ENCODE peak calls at places on chromosomes 1 and 21, in six cellular contexts. One of them, this sample, is unnamed.

GRCh38 chr1:160136121-160136925 is 15.1 kb upstream of the ATP1A4 start:
- DNase-seq in cardiac fibroblast: no peak
- DNase-seq in aorta: no peak
- DNase-seq in progenitor cell of endocrine pancreas: no peak
- DNase-seq in cerebellar cortex: no peak
- DNase-seq in stimulated activated CD8-positive, alpha-beta memory T cell treated with anti-CD3 and anti-CD28 coated beads, Interleukin-7, amount 100 ng/mL, for 1 hour: no peak
- DNase-seq in this sample: no peak

GRCh38 chr1:78375996-78376395 is 114.8 kb upstream of the PTGFR start:
- DNase-seq in progenitor cell of endocrine pancreas: no peak
- DNase-seq in cardiac fibroblast: peak; percentile 38
- DNase-seq in stimulated activated CD8-positive, alpha-beta memory T cell treated with anti-CD3 and anti-CD28 coated beads, Interleukin-7, amount 100 ng/mL, for 1 hour: no peak
- DNase-seq in cerebellar cortex: no peak
- DNase-seq in aorta: no peak
- DNase-seq in this sample: no peak

GRCh38 chr1:181310560-181310959 is 172.8 kb upstream of the CACNA1E start:
- DNase-seq in stimulated activated CD8-positive, alpha-beta memory T cell treated with anti-CD3 and anti-CD28 coated beads, Interleukin-7, amount 100 ng/mL, for 1 hour: no peak
- DNase-seq in progenitor cell of endocrine pancreas: no peak
- DNase-seq in cardiac fibroblast: no peak
- DNase-seq in cerebellar cortex: no peak
- DNase-seq in aorta: no peak
- DNase-seq in this sample: no peak

GRCh38 chr1:32503153-32503552 is 36.1 kb upstream of the ZBTB8A start:
- DNase-seq in cardiac fibroblast: no peak
- DNase-seq in aorta: no peak
- DNase-seq in stimulated activated CD8-positive, alpha-beta memory T cell treated with anti-CD3 and anti-CD28 coated beads, Interleukin-7, amount 100 ng/mL, for 1 hour: no peak
- DNase-seq in progenitor cell of endocrine pancreas: no peak
- DNase-seq in cerebellar cortex: no peak
- DNase-seq in this sample: no peak

GRCh38 chr1:203776636-203777035 is 11.7 kb downstream of the LAX1 start:
- DNase-seq in cardiac fibroblast: no peak
- DNase-seq in progenitor cell of endocrine pancreas: no peak
- DNase-seq in cerebellar cortex: no peak
- DNase-seq in aorta: no peak
- DNase-seq in stimulated activated CD8-positive, alpha-beta memory T cell treated with anti-CD3 and anti-CD28 coated beads, Interleukin-7, amount 100 ng/mL, for 1 hour: no peak
- DNase-seq in this sample: no peak

GRCh38 chr1:62676606-62677356 is 11.4 kb downstream of the DOCK7 start:
- DNase-seq in aorta: no peak
- DNase-seq in cardiac fibroblast: no peak
- DNase-seq in stimulated activated CD8-positive, alpha-beta memory T cell treated with anti-CD3 and anti-CD28 coated beads, Interleukin-7, amount 100 ng/mL, for 1 hour: no peak
- DNase-seq in progenitor cell of endocrine pancreas: no peak
- DNase-seq in cerebellar cortex: no peak
- DNase-seq in this sample: no peak

GRCh38 chr1:6033986-6034749 is 11.5 kb upstream of the KCNAB2 start:
- DNase-seq in aorta: no peak
- DNase-seq in stimulated activated CD8-positive, alpha-beta memory T cell treated with anti-CD3 and anti-CD28 coated beads, Interleukin-7, amount 100 ng/mL, for 1 hour: peak; percentile 11
- DNase-seq in progenitor cell of endocrine pancreas: peak; percentile 61
- DNase-seq in cardiac fibroblast: peak; percentile 21
- DNase-seq in cerebellar cortex: peak; percentile 86
- DNase-seq in this sample: peak; percentile 60

GRCh38 chr1:205480349-205481278 is 23.9 kb upstream of the CDK18 start:
- DNase-seq in progenitor cell of endocrine pancreas: no peak
- DNase-seq in stimulated activated CD8-positive, alpha-beta memory T cell treated with anti-CD3 and anti-CD28 coated beads, Interleukin-7, amount 100 ng/mL, for 1 hour: no peak
- DNase-seq in cardiac fibroblast: no peak
- DNase-seq in cerebellar cortex: no peak
- DNase-seq in aorta: no peak
- DNase-seq in this sample: no peak

GRCh38 chr1:70633004-70633403 is 221.9 kb downstream of the CTH start:
- DNase-seq in progenitor cell of endocrine pancreas: no peak
- DNase-seq in cardiac fibroblast: no peak
- DNase-seq in cerebellar cortex: no peak
- DNase-seq in stimulated activated CD8-positive, alpha-beta memory T cell treated with anti-CD3 and anti-CD28 coated beads, Interleukin-7, amount 100 ng/mL, for 1 hour: no peak
- DNase-seq in aorta: no peak
- DNase-seq in this sample: no peak

GRCh38 chr1:202618387-202619022 is 91.7 kb downstream of the SYT2 start:
- DNase-seq in progenitor cell of endocrine pancreas: no peak
- DNase-seq in aorta: no peak
- DNase-seq in cerebellar cortex: no peak
- DNase-seq in cardiac fibroblast: peak; percentile 55
- DNase-seq in stimulated activated CD8-positive, alpha-beta memory T cell treated with anti-CD3 and anti-CD28 coated beads, Interleukin-7, amount 100 ng/mL, for 1 hour: no peak
- DNase-seq in this sample: no peak

GRCh38 chr1:159122005-159122621 is 45.5 kb upstream of the AIM2 start:
- DNase-seq in progenitor cell of endocrine pancreas: no peak
- DNase-seq in stimulated activated CD8-positive, alpha-beta memory T cell treated with anti-CD3 and anti-CD28 coated beads, Interleukin-7, amount 100 ng/mL, for 1 hour: no peak
- DNase-seq in aorta: no peak
- DNase-seq in cardiac fibroblast: peak; percentile 80
- DNase-seq in cerebellar cortex: no peak
- DNase-seq in this sample: no peak

GRCh38 chr1:103171041-103171590 is 62.8 kb upstream of the COL11A1 start:
- DNase-seq in aorta: no peak
- DNase-seq in stimulated activated CD8-positive, alpha-beta memory T cell treated with anti-CD3 and anti-CD28 coated beads, Interleukin-7, amount 100 ng/mL, for 1 hour: no peak
- DNase-seq in cerebellar cortex: no peak
- DNase-seq in progenitor cell of endocrine pancreas: no peak
- DNase-seq in cardiac fibroblast: peak; percentile 1
- DNase-seq in this sample: no peak

GRCh38 chr1:11682287-11682771 is 1.4 kb upstream of the MAD2L2 start:
- DNase-seq in progenitor cell of endocrine pancreas: no peak
- DNase-seq in cardiac fibroblast: no peak
- DNase-seq in aorta: no peak
- DNase-seq in cerebellar cortex: no peak
- DNase-seq in stimulated activated CD8-positive, alpha-beta memory T cell treated with anti-CD3 and anti-CD28 coated beads, Interleukin-7, amount 100 ng/mL, for 1 hour: no peak
- DNase-seq in this sample: no peak

GRCh38 chr1:181101581-181102226 is 13.2 kb downstream of the IER5 start:
- DNase-seq in progenitor cell of endocrine pancreas: no peak
- DNase-seq in stimulated activated CD8-positive, alpha-beta memory T cell treated with anti-CD3 and anti-CD28 coated beads, Interleukin-7, amount 100 ng/mL, for 1 hour: no peak
- DNase-seq in cardiac fibroblast: peak; percentile 76
- DNase-seq in aorta: no peak
- DNase-seq in cerebellar cortex: no peak
- DNase-seq in this sample: no peak

GRCh38 chr1:72109916-72110315 is 172.4 kb downstream of the NEGR1 start:
- DNase-seq in cerebellar cortex: no peak
- DNase-seq in progenitor cell of endocrine pancreas: no peak
- DNase-seq in aorta: no peak
- DNase-seq in cardiac fibroblast: no peak
- DNase-seq in stimulated activated CD8-positive, alpha-beta memory T cell treated with anti-CD3 and anti-CD28 coated beads, Interleukin-7, amount 100 ng/mL, for 1 hour: no peak
- DNase-seq in this sample: no peak

GRCh38 chr1:212614398-212615091 is 6.0 kb downstream of the ATF3 start:
- DNase-seq in stimulated activated CD8-positive, alpha-beta memory T cell treated with anti-CD3 and anti-CD28 coated beads, Interleukin-7, amount 100 ng/mL, for 1 hour: no peak
- DNase-seq in cardiac fibroblast: no peak
- DNase-seq in progenitor cell of endocrine pancreas: no peak
- DNase-seq in aorta: no peak
- DNase-seq in cerebellar cortex: no peak
- DNase-seq in this sample: no peak

GRCh38 chr1:72137665-72138064 is 144.7 kb downstream of the NEGR1 start:
- DNase-seq in cardiac fibroblast: no peak
- DNase-seq in cerebellar cortex: no peak
- DNase-seq in progenitor cell of endocrine pancreas: no peak
- DNase-seq in aorta: no peak
- DNase-seq in stimulated activated CD8-positive, alpha-beta memory T cell treated with anti-CD3 and anti-CD28 coated beads, Interleukin-7, amount 100 ng/mL, for 1 hour: no peak
- DNase-seq in this sample: no peak

GRCh38 chr1:48492392-48492791 is 20.4 kb upstream of the SPATA6 start:
- DNase-seq in aorta: no peak
- DNase-seq in progenitor cell of endocrine pancreas: no peak
- DNase-seq in cerebellar cortex: no peak
- DNase-seq in cardiac fibroblast: peak; percentile 35
- DNase-seq in stimulated activated CD8-positive, alpha-beta memory T cell treated with anti-CD3 and anti-CD28 coated beads, Interleukin-7, amount 100 ng/mL, for 1 hour: no peak
- DNase-seq in this sample: no peak

GRCh38 chr1:84611091-84611490 is 36.9 kb upstream of the CTBS start:
- DNase-seq in cardiac fibroblast: peak; percentile 5
- DNase-seq in stimulated activated CD8-positive, alpha-beta memory T cell treated with anti-CD3 and anti-CD28 coated beads, Interleukin-7, amount 100 ng/mL, for 1 hour: no peak
- DNase-seq in progenitor cell of endocrine pancreas: no peak
- DNase-seq in cerebellar cortex: no peak
- DNase-seq in aorta: no peak
- DNase-seq in this sample: no peak

GRCh38 chr1:198340139-198340538 is 183.3 kb downstream of the NEK7 start:
- DNase-seq in cardiac fibroblast: no peak
- DNase-seq in aorta: no peak
- DNase-seq in stimulated activated CD8-positive, alpha-beta memory T cell treated with anti-CD3 and anti-CD28 coated beads, Interleukin-7, amount 100 ng/mL, for 1 hour: no peak
- DNase-seq in cerebellar cortex: no peak
- DNase-seq in progenitor cell of endocrine pancreas: no peak
- DNase-seq in this sample: no peak

GRCh38 chr21:45875881-45876280 is 105.7 kb upstream of the COL6A1 start:
- DNase-seq in stimulated activated CD8-positive, alpha-beta memory T cell treated with anti-CD3 and anti-CD28 coated beads, Interleukin-7, amount 100 ng/mL, for 1 hour: no peak
- DNase-seq in cerebellar cortex: no peak
- DNase-seq in cardiac fibroblast: no peak
- DNase-seq in aorta: peak; percentile 33
- DNase-seq in progenitor cell of endocrine pancreas: no peak
- DNase-seq in this sample: no peak

GRCh38 chr1:2786329-2787162 is 14.9 kb downstream of the TTC34 start:
- DNase-seq in cardiac fibroblast: no peak
- DNase-seq in cerebellar cortex: peak; percentile 13
- DNase-seq in progenitor cell of endocrine pancreas: no peak
- DNase-seq in stimulated activated CD8-positive, alpha-beta memory T cell treated with anti-CD3 and anti-CD28 coated beads, Interleukin-7, amount 100 ng/mL, for 1 hour: peak; percentile 67
- DNase-seq in aorta: peak; percentile 74
- DNase-seq in this sample: no peak

GRCh38 chr1:244272471-244273261 is 179.0 kb downstream of the ADSS2 start:
- DNase-seq in stimulated activated CD8-positive, alpha-beta memory T cell treated with anti-CD3 and anti-CD28 coated beads, Interleukin-7, amount 100 ng/mL, for 1 hour: peak; percentile 45
- DNase-seq in cerebellar cortex: peak; percentile 91
- DNase-seq in progenitor cell of endocrine pancreas: peak; percentile 65
- DNase-seq in cardiac fibroblast: peak; percentile 93
- DNase-seq in aorta: peak; percentile 62
- DNase-seq in this sample: no peak

GRCh38 chr21:25752389-25752788 is 17.6 kb downstream of the GABPA start:
- DNase-seq in aorta: no peak
- DNase-seq in stimulated activated CD8-positive, alpha-beta memory T cell treated with anti-CD3 and anti-CD28 coated beads, Interleukin-7, amount 100 ng/mL, for 1 hour: no peak
- DNase-seq in cerebellar cortex: no peak
- DNase-seq in cardiac fibroblast: no peak
- DNase-seq in progenitor cell of endocrine pancreas: no peak
- DNase-seq in this sample: no peak